ENCODE peak calls at places on chromosomes 1 and 21, in seven cellular contexts. J is IMR-90, I is uterus, V is A549, W is ovary, T is spleen, P is prostate gland. E is an unnamed sample.

GRCh38 chr1:165367375-165367993 is 11.0 kb upstream of the LMX1A start:
- DNase-seq in W (peak; percentile 81), T (peak; percentile 80), V (peak; percentile 71), I (peak; percentile 88), J (peak; percentile 56), P (peak; percentile 83), E (peak; percentile 85)

GRCh38 chr1:153567621-153568366 is 2.1 kb upstream of the S100A2 start:
- DNase-seq in P (no peak), I (peak; percentile 64), V (peak; percentile 82), T (peak; percentile 62), J (peak; percentile 71), W (no peak), E (no peak)

GRCh38 chr1:178436899-178437298 is 59.9 kb downstream of the CLEC20A start:
- DNase-seq in P (no peak), J (no peak), I (no peak), W (no peak), V (no peak), T (no peak), E (no peak)

GRCh38 chr1:28591708-28592313 is at the start of gene RAB42:
- DNase-seq in W (peak; percentile 56), J (no peak), V (no peak), P (no peak), T (no peak), I (peak; percentile 57), E (peak; percentile 45)

GRCh38 chr1:119463569-119463968 is 43.4 kb upstream of the HSD3B1 start:
- DNase-seq in P (no peak), I (no peak), T (no peak), V (no peak), W (no peak), J (no peak), E (no peak)

GRCh38 chr1:39258146-39258924 is 53.8 kb downstream of the MACF1 start:
- DNase-seq in T (no peak), V (peak; percentile 64), W (peak; percentile 73), P (peak; percentile 68), J (peak; percentile 65), I (peak; percentile 83), E (peak; percentile 76)

GRCh38 chr1:94953741-94954140 is 26.8 kb upstream of the CNN3 start:
- DNase-seq in W (no peak), I (no peak), T (no peak), V (no peak), P (no peak), J (peak; percentile 17), E (no peak)

GRCh38 chr1:87594736-87595383 is 266.2 kb downstream of the LMO4 start:
- DNase-seq in T (no peak), W (no peak), I (no peak), V (no peak), P (no peak), J (no peak), E (no peak)

GRCh38 chr1:33612877-33613487 is 140.5 kb downstream of the ZSCAN20 start:
- DNase-seq in V (peak; percentile 65), P (peak; percentile 36), J (peak; percentile 64), I (peak; percentile 21), T (no peak), W (peak; percentile 67), E (peak; percentile 73)

GRCh38 chr21:28738882-28739281 is 253.8 kb downstream of the LTN1 start:
- DNase-seq in W (no peak), T (no peak), P (no peak), V (no peak), I (no peak), J (no peak), E (no peak)

GRCh38 chr1:52435650-52436049 is 31.2 kb downstream of the PRPF38A start:
- DNase-seq in P (no peak), V (no peak), I (no peak), J (no peak), T (no peak), W (no peak), E (no peak)

GRCh38 chr1:203331224-203331623 is 19.7 kb downstream of the FMOD start:
- DNase-seq in V (no peak), P (no peak), T (no peak), J (no peak), I (no peak), W (no peak), E (no peak)

GRCh38 chr1:7641587-7642417 is 129.3 kb upstream of the VAMP3 start:
- DNase-seq in T (peak; percentile 61), J (no peak), W (no peak), I (no peak), V (no peak), P (no peak), E (no peak)

GRCh38 chr1:17433261-17433660 is 6.2 kb downstream of the RCC2 start:
- DNase-seq in W (no peak), P (no peak), I (no peak), V (no peak), J (no peak), T (no peak), E (no peak)

GRCh38 chr1:156704166-156704711 is 1.1 kb downstream of the CRABP2 start:
- DNase-seq in I (no peak), V (no peak), J (no peak), P (no peak), W (no peak), T (no peak), E (no peak)
- H3K4me1 ChIP-seq in I (no peaks in the 10 kb centered on the region), V (peaks cover 43% of the 10 kb centered on the region), J (peaks cover 36% of the 10 kb centered on the region), P (peaks cover 10% of the 10 kb centered on the region), W (peaks cover 14% of the 10 kb centered on the region), T (peaks cover 21% of the 10 kb centered on the region), E (peaks cover 32% of the 10 kb centered on the region)

GRCh38 chr1:12451560-12451900 is 166.5 kb downstream of the DHRS3 start:
- DNase-seq in W (no peak), J (no peak), P (no peak), T (no peak), I (no peak), V (no peak), E (no peak)

GRCh38 chr1:12452262-12452661 is 165.7 kb downstream of the DHRS3 start:
- DNase-seq in J (no peak), P (no peak), V (no peak), W (no peak), I (no peak), T (no peak), E (no peak)

GRCh38 chr1:12448746-12449177 is 169.2 kb downstream of the DHRS3 start:
- DNase-seq in V (no peak), I (peak; percentile 38), P (no peak), W (no peak), J (peak; percentile 44), T (no peak), E (no peak)

GRCh38 chr1:12450090-12450764 is 167.8 kb downstream of the DHRS3 start:
- DNase-seq in I (no peak), P (no peak), V (no peak), W (no peak), J (no peak), T (no peak), E (peak; percentile 48)

DNA sequence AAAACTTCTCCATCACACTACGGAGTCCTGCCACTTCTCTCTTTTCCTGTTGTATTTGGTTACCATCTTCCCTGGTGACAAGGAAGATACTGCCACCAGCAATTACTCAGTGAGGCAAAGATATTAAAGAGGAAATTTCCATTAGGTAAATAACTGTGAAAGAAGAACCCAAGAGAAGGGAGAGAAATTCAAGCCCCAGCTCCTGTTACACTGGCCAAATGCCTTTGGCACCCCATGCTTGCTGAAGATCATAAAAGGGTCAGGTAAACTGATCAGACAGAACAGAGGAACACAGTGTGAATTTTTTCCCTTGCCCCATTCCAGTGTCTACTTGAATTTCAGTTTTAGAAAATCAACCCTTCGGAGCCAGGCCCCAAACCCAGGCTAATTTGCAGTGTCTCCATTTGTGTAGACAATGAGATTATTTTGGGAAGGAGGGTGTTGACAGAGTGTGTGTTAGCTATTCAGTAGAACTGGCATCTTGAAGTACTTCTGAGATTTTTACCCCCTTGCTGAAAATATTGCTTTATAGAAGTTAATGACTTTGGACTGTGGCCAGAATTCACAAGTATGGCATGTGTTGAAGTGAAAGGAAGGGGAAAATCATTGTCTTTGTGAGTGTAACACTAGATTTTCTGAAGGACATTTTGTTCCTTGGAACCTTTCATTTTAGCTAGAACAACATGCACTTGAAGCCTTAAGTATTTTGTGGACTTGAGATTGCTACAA is 167.0 kb downstream of the DHRS3 start:
- DNase-seq in J (no peak), P (peak; percentile 74), W (no peak), I (no peak), T (no peak), V (no peak), E (no peak)
- H3K27ac ChIP-seq in J (no peak overlapping the region), P (peak overlapping the region; percentile 81), W (no peak overlapping the region), I (peak overlapping the region; percentile 9), T (peak overlapping the region; percentile 24), V (peak overlapping the region; percentile 28), E (no peak overlapping the region)

GRCh38 chr1:226754097-226754496 is 15.0 kb upstream of the ITPKB start:
- DNase-seq in W (no peak), I (no peak), J (no peak), T (no peak), P (no peak), V (no peak), E (no peak)
- TF ChIP-seq POLR2A in W (no peak), I (no peak), J (no peak), T (no peak), P (no peak), V (no peak), E (no peak)

GRCh38 chr1:236147521-236148470 is 5.5 kb downstream of the GPR137B start:
- DNase-seq in I (no peak), T (no peak), J (no peak), W (no peak), V (no peak), P (no peak), E (no peak)

GRCh38 chr1:236149696-236150228 is 7.4 kb downstream of the GPR137B start:
- DNase-seq in I (no peak), V (no peak), J (no peak), W (no peak), P (no peak), T (no peak), E (no peak)

GRCh38 chr1:236150291-236150940 is 8.1 kb downstream of the GPR137B start:
- DNase-seq in V (no peak), T (no peak), J (no peak), P (no peak), W (no peak), I (no peak), E (no peak)

GRCh38 chr1:236148471-236148847 is 6.1 kb downstream of the GPR137B start:
- DNase-seq in P (no peak), T (no peak), W (no peak), V (no peak), I (no peak), J (peak; percentile 43), E (no peak)

DNA sequence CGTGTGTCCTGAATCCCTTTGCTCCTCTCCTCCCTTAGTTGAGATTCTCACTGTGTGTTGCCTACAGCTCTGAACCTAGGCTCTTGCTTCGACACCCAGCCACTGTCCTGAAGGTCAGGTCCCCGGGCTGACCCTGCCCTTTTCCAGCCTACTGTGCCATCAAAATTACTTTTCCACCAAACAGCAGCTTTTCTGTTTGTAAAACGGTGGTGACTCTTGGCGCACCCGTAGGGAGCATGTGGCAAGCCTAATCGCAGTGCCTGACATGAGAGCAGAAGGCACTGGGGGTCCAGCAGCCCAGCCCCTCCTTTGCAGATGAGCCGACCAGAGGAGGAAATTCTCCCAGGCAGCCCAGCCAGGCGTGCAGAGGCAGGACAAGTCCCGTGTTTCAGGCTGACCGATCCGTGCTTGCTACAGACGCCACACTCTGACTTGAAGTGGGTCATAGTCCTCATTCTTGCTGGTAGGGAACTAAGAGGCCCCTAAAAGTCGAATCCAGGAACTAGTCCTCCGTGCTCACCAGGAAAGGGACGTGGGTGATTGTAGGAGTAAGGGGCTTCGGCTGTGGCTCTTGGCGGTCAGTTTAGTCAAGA is 6.8 kb downstream of the GPR137B start:
- DNase-seq in T (no peak), W (no peak), V (no peak), J (no peak), P (no peak), I (no peak), E (no peak)
- H3K4me1 ChIP-seq in T (peaks cover 3% of the 10 kb centered on the region), W (peaks cover 3% of the 10 kb centered on the region), V (no peaks in the 10 kb centered on the region), J (peaks cover 2% of the 10 kb centered on the region), P (peaks cover 8% of the 10 kb centered on the region), I (no peaks in the 10 kb centered on the region), E (no peaks in the 10 kb centered on the region)

GRCh38 chr1:61480273-61480672 is 244.7 kb downstream of the TM2D1 start:
- DNase-seq in J (no peak), W (no peak), V (no peak), T (no peak), P (no peak), I (no peak), E (no peak)
- H3K27ac ChIP-seq in J (no peak overlapping the region), W (no peak overlapping the region), V (peak overlapping the region; percentile 83), T (no peak overlapping the region), P (no peak overlapping the region), I (no peak overlapping the region), E (no peak overlapping the region)